ENCODE peak calls at places on chromosome 11, in nine cellular contexts. C is thoracic aorta, I is upper lobe of right lung, V is RWPE1, B is lung, A is A549, M is cardiac muscle cell, W is heart right ventricle, L is fibroblast of lung. D is an unnamed sample.
A peak's percentile ranks its signal among the peaks of the same experiment; 100 is the strongest.

GRCh38 chr11:43984519-43985385 is 42.3 kb downstream of the C11orf96 start:
- DNase-seq in C (no peak), I (peak; percentile 86), V (no peak), B (peak; percentile 81), A (no peak), M (peak; percentile 20), W (peak; percentile 34), L (no peak), D (peak; percentile 29)

GRCh38 chr11:38680746-38681145 is 2082.7 kb upstream of the RAG2 start:
- DNase-seq in C (no peak), I (no peak), V (peak; percentile 13), B (no peak), A (no peak), M (no peak), W (no peak), L (no peak), D (no peak)

GRCh38 chr11:86672007-86672621 is at the start of gene ME3:
- DNase-seq in C (peak; percentile 15), I (peak; percentile 90), V (peak; percentile 22), B (peak; percentile 68), A (peak; percentile 76), M (peak; percentile 49), W (peak; percentile 73), L (peak; percentile 59), D (peak; percentile 40)

GRCh38 chr11:95085117-95085825 is 4.4 kb upstream of the ENDOD1 start:
- DNase-seq in C (no peak), I (no peak), V (no peak), B (no peak), A (no peak), M (no peak), W (no peak), L (no peak), D (no peak)

GRCh38 chr11:88175004-88175706 is at the start of gene RAB38:
- DNase-seq in C (no peak), I (peak; percentile 88), V (peak; percentile 75), B (peak; percentile 71), A (peak; percentile 4), M (peak; percentile 65), W (peak; percentile 20), L (peak; percentile 20), D (no peak)

GRCh38 chr11:17394743-17395390 is 6.4 kb upstream of the KCNJ11 start:
- DNase-seq in C (no peak), I (no peak), V (no peak), B (no peak), A (no peak), M (no peak), W (no peak), L (no peak), D (no peak)

GRCh38 chr11:17518366-17518765 is 25.9 kb downstream of the USH1C start:
- DNase-seq in C (no peak), I (no peak), V (no peak), B (no peak), A (no peak), M (no peak), W (no peak), L (no peak), D (no peak)

GRCh38 chr11:105137286-105137685 is 2.3 kb downstream of the CARD18 start:
- DNase-seq in C (no peak), I (no peak), V (no peak), B (no peak), A (no peak), M (no peak), W (no peak), L (no peak), D (no peak)

GRCh38 chr11:1935156-1936071 is 11.7 kb upstream of the MRPL23 start:
- DNase-seq in C (no peak), I (peak; percentile 60), V (no peak), B (no peak), A (no peak), M (no peak), W (peak; percentile 10), L (no peak), D (no peak)

GRCh38 chr11:94755494-94755893 is 12.7 kb upstream of the AMOTL1 start:
- DNase-seq in C (no peak), I (no peak), V (no peak), B (no peak), A (no peak), M (no peak), W (no peak), L (no peak), D (no peak)

GRCh38 chr11:108592591-108593213 is 866 bp downstream of the EXPH5 start:
- DNase-seq in C (peak; percentile 18), I (peak; percentile 80), V (peak; percentile 30), B (peak; percentile 32), A (no peak), M (peak; percentile 44), W (peak; percentile 19), L (no peak), D (no peak)

GRCh38 chr11:16262645-16262955 is 93.7 kb downstream of the SOX6 start:
- DNase-seq in C (no peak), I (no peak), V (no peak), B (no peak), A (no peak), M (no peak), W (no peak), L (no peak), D (no peak)

GRCh38 chr11:16271258-16271657 is 85.1 kb downstream of the SOX6 start:
- DNase-seq in C (no peak), I (no peak), V (no peak), B (no peak), A (no peak), M (no peak), W (no peak), L (no peak), D (no peak)

GRCh38 chr11:16261836-16262644 is 94.3 kb downstream of the SOX6 start:
- DNase-seq in C (no peak), I (no peak), V (no peak), B (no peak), A (no peak), M (no peak), W (no peak), L (no peak), D (no peak)

GRCh38 chr11:16265022-16265421 is 91.3 kb downstream of the SOX6 start:
- DNase-seq in C (no peak), I (no peak), V (no peak), B (no peak), A (no peak), M (no peak), W (no peak), L (no peak), D (no peak)

DNA sequence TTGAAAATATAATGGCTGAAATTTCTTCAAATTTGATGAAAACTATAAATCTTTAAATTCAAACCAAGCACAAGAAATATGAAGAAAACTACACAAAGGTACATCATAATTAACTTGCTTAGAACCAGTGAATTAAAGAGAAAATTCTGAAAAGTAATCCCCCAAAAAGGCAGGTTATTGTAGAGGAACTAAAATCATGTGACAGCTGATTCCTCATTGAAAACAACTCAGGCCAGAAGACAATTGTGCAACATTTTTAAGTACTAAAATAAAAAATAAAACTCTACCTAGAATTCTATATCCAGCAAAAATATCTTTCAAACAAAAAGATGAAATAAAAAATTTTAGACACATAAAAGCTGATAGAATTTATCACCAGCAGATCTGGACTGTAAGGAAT is 90.3 kb downstream of the SOX6 start:
- DNase-seq in C (no peak), I (no peak), V (no peak), B (no peak), A (no peak), M (no peak), W (no peak), L (no peak), D (no peak)
- H3K27ac ChIP-seq in C (no peak overlapping the region), I (no peak overlapping the region), V (no peak overlapping the region), B (no peak overlapping the region), A (no peak overlapping the region), M (no peak overlapping the region), W (no peak overlapping the region), L (no peak overlapping the region), D (no peak overlapping the region)

DNA sequence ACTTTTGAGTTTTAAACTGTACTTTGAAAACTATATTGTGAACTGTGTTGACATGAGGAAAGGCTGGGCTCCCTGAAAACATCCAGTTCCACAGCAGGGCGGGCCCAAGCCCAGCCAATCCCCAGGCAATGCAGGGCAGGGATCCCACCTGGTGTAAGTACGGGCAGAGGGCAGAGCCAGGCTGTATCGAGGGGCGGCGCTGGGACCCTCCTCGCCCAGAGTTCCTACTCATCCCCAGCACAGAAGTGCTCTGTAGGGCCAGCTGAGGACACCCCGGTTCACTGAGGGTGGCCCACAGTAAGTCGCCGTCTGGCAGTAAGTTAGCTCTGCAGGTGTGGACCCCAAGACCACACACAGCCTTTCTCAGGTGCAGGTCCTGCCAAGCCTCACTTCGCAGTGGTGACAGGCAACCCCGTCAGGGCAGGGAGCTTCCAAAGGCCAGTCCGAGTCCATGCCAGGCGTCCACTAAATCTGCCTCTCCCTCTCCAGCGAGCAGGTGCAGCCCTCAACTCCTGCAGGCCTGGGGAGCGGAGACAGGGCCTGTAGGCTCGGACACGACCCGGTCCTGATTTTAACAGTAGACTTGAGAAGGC is 6.4 kb downstream of the RASSF7 start:
- DNase-seq in C (no peak), I (no peak), V (no peak), B (no peak), A (no peak), M (no peak), W (no peak), L (no peak), D (no peak)
- H3K27ac ChIP-seq in C (peak overlapping the region; percentile 75), I (peak overlapping the region; percentile 63), V (peak overlapping the region; percentile 86), B (no peak overlapping the region), A (no peak overlapping the region), M (no peak overlapping the region), W (peak overlapping the region; percentile 99), L (no peak overlapping the region), D (peak overlapping the region; percentile 88)

DNA sequence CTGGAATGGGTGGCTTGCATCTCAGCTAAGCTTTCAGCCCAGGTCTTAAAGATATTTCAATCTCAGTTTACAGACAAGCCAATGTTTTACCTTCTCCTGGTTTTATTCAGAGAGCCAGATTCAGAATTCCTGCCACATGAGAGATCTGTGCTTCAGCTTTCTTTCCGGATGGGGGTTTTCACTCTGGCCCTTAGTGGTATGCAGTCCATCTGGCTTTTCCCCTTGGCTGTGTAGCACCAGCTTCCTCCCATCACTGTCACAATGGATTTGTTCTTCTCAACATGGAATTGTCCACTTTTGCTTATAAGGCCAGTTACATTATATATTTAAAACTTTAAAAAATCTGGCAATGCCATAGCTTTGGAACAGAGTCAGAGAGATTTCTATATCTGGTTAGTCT is 303.9 kb downstream of the ETS1 start:
- DNase-seq in C (no peak), I (no peak), V (no peak), B (no peak), A (no peak), M (no peak), W (no peak), L (peak; percentile 47), D (no peak)
- H3K27ac ChIP-seq in C (no peak overlapping the region), I (no peak overlapping the region), V (no peak overlapping the region), B (no peak overlapping the region), A (no peak overlapping the region), M (no peak overlapping the region), W (no peak overlapping the region), L (no peak overlapping the region), D (no peak overlapping the region)

DNA sequence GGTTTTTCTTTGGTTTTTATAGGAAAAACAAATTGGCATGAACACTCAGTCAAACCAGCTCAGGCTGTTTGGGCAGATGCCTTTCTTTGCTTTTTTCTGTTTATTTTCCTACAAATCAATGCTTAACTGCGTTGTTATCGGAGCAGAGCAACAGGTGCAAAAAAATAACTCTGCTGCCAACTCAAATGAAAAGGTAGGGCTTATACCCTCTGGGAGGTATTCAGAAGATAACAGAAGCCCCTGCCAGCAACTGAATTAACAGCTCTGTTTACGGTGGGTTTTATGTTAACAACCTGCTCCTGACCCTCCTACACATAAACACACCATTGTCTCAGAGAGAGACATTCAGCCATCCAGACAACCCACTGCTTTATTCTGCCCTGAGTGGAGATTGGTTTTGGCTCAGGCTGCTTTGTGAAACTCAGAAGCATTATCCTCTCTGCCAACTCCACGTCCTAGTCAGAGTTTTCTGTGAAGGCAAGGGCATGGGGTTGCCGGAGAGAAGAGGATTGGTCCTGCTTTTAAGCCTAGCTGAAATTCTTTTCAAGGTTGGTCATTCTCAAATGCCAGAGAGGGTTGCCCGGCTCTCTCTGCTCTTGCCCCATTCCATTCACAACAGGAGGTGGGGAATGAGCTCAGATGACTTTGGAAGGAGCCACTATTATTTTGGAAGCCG is 11.3 kb downstream of the EHF start:
- DNase-seq in C (no peak), I (no peak), V (no peak), B (no peak), A (peak; percentile 41), M (no peak), W (no peak), L (no peak), D (peak; percentile 30)
- H3K27ac ChIP-seq in C (no peak overlapping the region), I (peak overlapping the region; percentile 55), V (no peak overlapping the region), B (no peak overlapping the region), A (peak overlapping the region; percentile 77), M (no peak overlapping the region), W (peak overlapping the region; percentile 17), L (no peak overlapping the region), D (peak overlapping the region; percentile 55)